ENCODE peak calls at places on chromosomes 3 and 15, in nine cellular contexts. T, V, P, E, A, I, Q, N and Y are unnamed samples.

GRCh38 chr3:1092061-1092460 is 763 bp upstream of the CNTN6 start:
- DNase-seq in Q (no peak), T (no peak), E (no peak), N (no peak), I (no peak), A (peak; percentile 47), V (no peak), P (no peak), Y (no peak)

GRCh38 chr3:20185364-20185732 is 658 bp downstream of the SGO1 start:
- DNase-seq in T (peak; percentile 41), Q (no peak), A (peak; percentile 20), V (no peak), E (no peak), P (peak; percentile 44), I (no peak), N (no peak), Y (peak; percentile 26)

GRCh38 chr3:111336511-111336910 is 205.5 kb upstream of the CD96 start:
- DNase-seq in N (no peak), T (no peak), A (peak; percentile 42), E (peak; percentile 37), P (no peak), V (no peak), I (no peak), Q (no peak), Y (peak; percentile 32)

GRCh38 chr15:57565326-57565725 is 26.4 kb upstream of the MYZAP start:
- DNase-seq in P (no peak), Q (no peak), N (peak; percentile 66), A (no peak), E (no peak), T (peak; percentile 26), I (no peak), V (no peak), Y (no peak)

GRCh38 chr3:141191097-141191749 is 40.4 kb upstream of the PXYLP1 start:
- DNase-seq in E (no peak), N (no peak), A (peak; percentile 3), T (no peak), P (no peak), V (no peak), Q (no peak), I (no peak), Y (peak; percentile 47)

GRCh38 chr3:186895406-186895805 is 34.9 kb upstream of the ST6GAL1 start:
- DNase-seq in V (no peak), Q (no peak), T (no peak), P (peak; percentile 55), I (no peak), N (no peak), E (no peak), A (no peak), Y (no peak)

GRCh38 chr3:180102134-180102533 is 65.4 kb upstream of the PEX5L start:
- DNase-seq in Q (no peak), A (peak; percentile 2), T (no peak), P (no peak), E (no peak), V (no peak), N (no peak), I (no peak), Y (peak; percentile 2)

GRCh38 chr3:179544981-179545645 is 17.6 kb upstream of the ACTL6A start:
- DNase-seq in I (no peak), A (peak; percentile 91), V (no peak), T (no peak), P (no peak), E (peak; percentile 50), Q (no peak), N (no peak), Y (peak; percentile 84)

GRCh38 chr3:50260027-50260941 is 8.7 kb upstream of the SEMA3B start:
- DNase-seq in I (peak; percentile 91), E (peak; percentile 47), N (peak; percentile 95), T (peak; percentile 77), A (peak; percentile 84), P (peak; percentile 86), V (peak; percentile 79), Q (peak; percentile 90), Y (peak; percentile 81)

GRCh38 chr3:197970588-197970987 is 10.6 kb downstream of the LMLN start:
- DNase-seq in A (no peak), N (no peak), E (no peak), Q (no peak), P (no peak), V (no peak), T (no peak), I (no peak), Y (no peak)

GRCh38 chr3:147007736-147008245 is 398.6 kb downstream of the ZIC4 start:
- DNase-seq in A (peak; percentile 3), V (no peak), P (no peak), T (no peak), N (no peak), Q (no peak), E (no peak), I (no peak), Y (no peak)

GRCh38 chr3:81666502-81667121 is 94.8 kb downstream of the GBE1 start:
- DNase-seq in A (peak; percentile 17), Q (no peak), T (no peak), P (no peak), N (no peak), E (no peak), V (no peak), I (no peak), Y (peak; percentile 9)

GRCh38 chr3:10142707-10143560 is 1.4 kb downstream of the VHL start:
- DNase-seq in P (peak; percentile 36), V (peak; percentile 7), E (no peak), N (no peak), T (peak; percentile 34), Q (peak; percentile 15), A (no peak), I (no peak), Y (no peak)

GRCh38 chr3:114274929-114275328 is 18.9 kb upstream of the TIGIT start:
- DNase-seq in E (no peak), I (no peak), P (no peak), V (no peak), N (no peak), T (no peak), Q (no peak), A (peak; percentile 43), Y (peak; percentile 38)

GRCh38 chr15:63389902-63390301 is 8.3 kb upstream of the CA12 start:
- DNase-seq in Q (no peak), N (peak; percentile 96), A (no peak), T (peak; percentile 98), V (no peak), P (peak; percentile 35), E (no peak), I (no peak), Y (no peak)

GRCh38 chr3:21117397-21117796 is 633.6 kb downstream of the ZNF385D start:
- DNase-seq in N (no peak), E (peak; percentile 33), A (peak; percentile 4), I (no peak), Q (no peak), V (no peak), P (no peak), T (no peak), Y (no peak)

GRCh38 chr3:185677146-185677829 is 91.2 kb downstream of the SENP2 start:
- DNase-seq in V (no peak), T (peak; percentile 63), I (no peak), Q (no peak), E (peak; percentile 50), P (peak; percentile 90), A (peak; percentile 59), N (no peak), Y (peak; percentile 74)

GRCh38 chr15:79973445-79974180 is 2.6 kb upstream of the BCL2A1 start:
- DNase-seq in Q (no peak), P (peak; percentile 44), I (no peak), A (no peak), N (no peak), V (no peak), T (no peak), E (no peak), Y (no peak)

GRCh38 chr3:133490468-133491351 is 82.8 kb upstream of the CDV3 start:
- DNase-seq in A (no peak), N (peak; percentile 71), I (peak; percentile 46), E (no peak), V (peak; percentile 11), P (no peak), Q (peak; percentile 58), T (no peak), Y (no peak)

GRCh38 chr3:193774272-193774915 is 181.4 kb downstream of the OPA1 start:
- DNase-seq in A (peak; percentile 29), N (no peak), I (no peak), P (no peak), V (no peak), E (no peak), Q (no peak), T (no peak), Y (no peak)